ENCODE peak calls at places on chromosomes 2 and 18, in six cellular contexts. D is body of pancreas, I is upper lobe of left lung, S is activated B cell treated with CpG ODN at 0.5 μM for 24 hours, J is left lung, M is heart left ventricle. P is an unnamed sample.

GRCh38 chr2:181372656-181373055 is 84.5 kb upstream of the ITGA4 start:
- ATAC-seq in I (no peak), J (no peak), D (no peak), S (no peak), M (no peak), P (no peak)

GRCh38 chr18:59707306-59707705 is 10.1 kb upstream of the CCBE1 start:
- ATAC-seq in M (no peak), S (no peak), D (no peak), I (no peak), J (peak), P (no peak)

GRCh38 chr2:153663371-153663770 is 184.8 kb upstream of the RPRM start:
- ATAC-seq in M (no peak), D (no peak), I (no peak), S (no peak), J (no peak), P (no peak)

GRCh38 chr2:42567806-42568429 is 514 bp upstream of the MTA3 start:
- ATAC-seq in J (peak), D (peak), S (peak), M (peak), I (peak), P (peak)

GRCh38 chr2:199989822-199990221 is 34.4 kb downstream of the MAIP1 start:
- ATAC-seq in D (no peak), M (no peak), I (no peak), J (no peak), S (no peak), P (no peak)

GRCh38 chr2:55223958-55224760 is 7.9 kb downstream of the CLHC1 start:
- ATAC-seq in D (no peak), J (no peak), S (no peak), M (peak), I (peak), P (no peak)

GRCh38 chr2:134764164-134764563 is 45.4 kb upstream of the TMEM163 start:
- ATAC-seq in D (peak), J (no peak), S (no peak), M (no peak), I (no peak), P (no peak)

GRCh38 chr2:168565112-168565511 is 109.0 kb downstream of the CERS6 start:
- ATAC-seq in J (no peak), I (no peak), M (no peak), S (no peak), D (no peak), P (no peak)

GRCh38 chr2:138787053-138787666 is 7.0 kb upstream of the NXPH2 start:
- ATAC-seq in I (peak), S (no peak), D (peak), M (no peak), J (peak), P (no peak)

GRCh38 chr2:227804970-227805369 is 8.7 kb upstream of the CCL20 start:
- ATAC-seq in D (no peak), J (no peak), I (peak), M (no peak), S (no peak), P (no peak)

GRCh38 chr2:38643021-38643671 is 22.8 kb upstream of the GALM start:
- ATAC-seq in M (no peak), S (no peak), D (no peak), I (no peak), J (no peak), P (no peak)

GRCh38 chr2:211898697-211899096 is 639.9 kb downstream of the ERBB4 start:
- ATAC-seq in S (no peak), D (no peak), I (no peak), M (peak), J (no peak), P (no peak)

GRCh38 chr18:45619826-45620201 is 4.5 kb downstream of the SLC14A2 start:
- ATAC-seq in J (no peak), D (no peak), I (peak), M (no peak), S (no peak), P (peak)

GRCh38 chr18:74454279-74454741 is 2.8 kb downstream of the DIPK1C start:
- ATAC-seq in I (no peak), M (no peak), J (no peak), S (no peak), D (no peak), P (no peak)

GRCh38 chr2:132475615-132476014 is 59.0 kb downstream of the GPR39 start:
- ATAC-seq in M (no peak), S (no peak), D (no peak), I (no peak), J (no peak), P (no peak)

GRCh38 chr2:183998041-183998796 is 600.1 kb upstream of the ZNF804A start:
- ATAC-seq in I (no peak), M (no peak), J (no peak), D (peak), S (peak), P (no peak)

GRCh38 chr2:3184167-3184566 is 193.5 kb downstream of the EIPR1 start:
- ATAC-seq in M (peak), I (no peak), S (no peak), D (no peak), J (no peak), P (no peak)

GRCh38 chr18:21191596-21192307 is 50.3 kb upstream of the GREB1L start:
- ATAC-seq in I (peak), J (peak), S (no peak), D (no peak), M (peak), P (peak)

GRCh38 chr2:206368484-206368883 is 74.8 kb upstream of the ADAM23 start:
- ATAC-seq in D (no peak), J (no peak), M (peak), S (no peak), I (no peak), P (no peak)

GRCh38 chr2:223589901-223590300 is 12.3 kb downstream of the SCG2 start:
- ATAC-seq in J (no peak), S (no peak), M (no peak), I (no peak), D (no peak), P (no peak)

GRCh38 chr2:241636182-241636982 is 576 bp downstream of the THAP4 start:
- ATAC-seq in M (peak), S (peak), J (peak), I (peak), D (peak), P (peak)

GRCh38 chr18:54284535-54284934 is 15.2 kb downstream of the POLI start:
- ATAC-seq in S (no peak), J (no peak), M (no peak), I (no peak), D (no peak), P (no peak)

GRCh38 chr2:227324671-227325055 is 388 bp upstream of the MFF start:
- ATAC-seq in J (peak), D (peak), S (no peak), I (peak), M (peak), P (peak)

GRCh38 chr2:216464104-216464720 is 34.4 kb upstream of the RPL37A start:
- ATAC-seq in S (no peak), J (no peak), M (peak), I (no peak), D (no peak), P (no peak)

GRCh38 chr2:239792649-239793010 is 232.5 kb downstream of the NDUFA10 start:
- ATAC-seq in M (no peak), S (no peak), D (no peak), J (no peak), I (no peak), P (no peak)

GRCh38 chr2:38171208-38171858 is 95.4 kb upstream of the CYP1B1 start:
- ATAC-seq in D (no peak), S (no peak), M (peak), I (no peak), J (no peak), P (no peak)

GRCh38 chr2:238313289-238313990 is 6.9 kb upstream of the TRAF3IP1 start:
- ATAC-seq in I (no peak), S (no peak), D (no peak), J (no peak), M (no peak), P (no peak)

GRCh38 chr18:63505566-63506335 is 29.0 kb downstream of the SERPINB5 start:
- ATAC-seq in S (no peak), I (peak), M (no peak), J (no peak), D (no peak), P (no peak)

GRCh38 chr2:218722419-218722818 is 11.8 kb downstream of the TTLL4 start:
- ATAC-seq in M (no peak), J (no peak), I (no peak), D (no peak), S (no peak), P (no peak)

GRCh38 chr2:118774458-118775133 is 72.9 kb downstream of the EN1 start:
- ATAC-seq in D (peak), S (no peak), M (peak), J (peak), I (peak), P (no peak)

GRCh38 chr2:41994177-41994576 is 53.6 kb upstream of the PKDCC start:
- ATAC-seq in D (no peak), M (no peak), J (peak), I (peak), S (no peak), P (peak)

GRCh38 chr2:191557841-191558240 is 120.1 kb upstream of the NABP1 start:
- ATAC-seq in M (no peak), I (no peak), J (no peak), S (no peak), D (no peak), P (no peak)

GRCh38 chr18:71727909-71728308 is 816.2 kb downstream of the CBLN2 start:
- ATAC-seq in I (no peak), M (no peak), S (no peak), D (no peak), J (no peak), P (no peak)

GRCh38 chr2:10271509-10271908 is 31.2 kb upstream of the HPCAL1 start:
- ATAC-seq in M (no peak), I (no peak), J (no peak), S (no peak), D (no peak), P (no peak)

GRCh38 chr2:129801575-129801974 is 177.9 kb upstream of the RAB6C start:
- ATAC-seq in I (no peak), S (no peak), D (no peak), M (no peak), J (no peak), P (no peak)

GRCh38 chr18:63977040-63977439 is 7.2 kb downstream of the SERPINB8 start:
- ATAC-seq in S (no peak), I (no peak), J (no peak), D (no peak), M (no peak), P (no peak)

GRCh38 chr18:58051765-58052460 is 7.9 kb downstream of the NEDD4L start:
- ATAC-seq in I (no peak), J (peak), S (peak), D (peak), M (no peak), P (no peak)

GRCh38 chr18:66638856-66639621 is 35.1 kb upstream of the CDH19 start:
- ATAC-seq in J (peak), D (no peak), S (no peak), M (no peak), I (peak), P (no peak)

GRCh38 chr2:178804791-178805190 is 2.4 kb downstream of the TTN start:
- ATAC-seq in J (no peak), M (peak), S (peak), D (no peak), I (no peak), P (no peak)

GRCh38 chr18:58473071-58473470 is 155.8 kb downstream of the ALPK2 start:
- ATAC-seq in M (no peak), J (no peak), I (no peak), S (no peak), D (no peak), P (no peak)

GRCh38 chr2:224948005-224948404 is 94.3 kb downstream of the DOCK10 start:
- ATAC-seq in S (no peak), I (no peak), D (no peak), M (no peak), J (no peak), P (no peak)

GRCh38 chr2:224946911-224947310 is 95.4 kb downstream of the DOCK10 start:
- ATAC-seq in J (peak), D (no peak), I (peak), S (peak), M (no peak), P (no peak)

GRCh38 chr2:224951723-224952481 is 90.4 kb downstream of the DOCK10 start:
- ATAC-seq in S (no peak), M (no peak), D (no peak), J (no peak), I (no peak), P (no peak)

GRCh38 chr2:224947566-224947965 is 94.7 kb downstream of the DOCK10 start:
- ATAC-seq in J (no peak), M (no peak), S (no peak), I (no peak), D (no peak), P (no peak)

DNA sequence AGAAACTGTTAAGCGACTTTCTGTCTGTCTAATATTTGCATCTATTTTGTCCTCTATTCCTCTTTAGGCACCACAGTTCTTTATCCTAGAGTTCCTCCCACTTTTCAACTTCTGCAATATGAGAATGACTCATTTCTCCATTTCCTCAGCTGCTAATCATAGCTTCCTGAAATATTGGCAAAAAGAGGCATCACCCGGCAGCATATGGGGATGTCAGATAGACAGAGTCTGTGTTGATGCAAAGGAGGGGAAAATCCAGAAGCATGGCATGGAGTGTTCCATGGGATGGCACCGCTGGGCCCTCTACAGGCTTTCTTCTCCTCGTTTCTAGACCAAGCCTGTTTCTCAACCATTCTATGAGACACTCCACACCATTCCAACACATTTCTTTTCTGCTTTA is 93.4 kb downstream of the DOCK10 start:
- ATAC-seq in I (peak), J (peak), D (no peak), M (peak), S (no peak), P (peak)
- TF ChIP-seq CTCF in I (no peak), J (no peak), D (no peak), M (no peak), S (no peak), P (no peak)

DNA sequence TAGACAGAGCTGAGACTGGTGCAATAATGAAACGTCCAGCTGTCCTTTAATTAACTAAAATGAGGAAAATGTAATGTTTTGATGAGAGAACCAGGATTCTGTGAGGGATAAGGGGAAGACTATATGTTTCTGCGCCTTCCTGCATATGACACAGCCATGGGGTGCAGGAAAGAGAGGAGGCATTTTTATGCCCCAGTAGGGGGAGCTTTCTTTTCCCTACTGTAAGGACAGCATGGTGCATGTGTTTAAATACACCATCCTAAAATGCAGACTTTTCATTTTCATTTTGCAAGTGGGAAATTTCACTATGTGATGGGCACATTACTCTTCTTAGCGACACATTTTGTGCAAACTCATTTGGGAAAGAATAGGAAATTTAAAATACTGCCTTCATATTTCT is 446.1 kb downstream of the ARHGAP15 start:
- ATAC-seq in D (no peak), J (peak), M (no peak), S (no peak), I (no peak), P (no peak)
- TF ChIP-seq CTCF in D (no peak), J (no peak), M (no peak), S (no peak), I (no peak), P (no peak)

GRCh38 chr2:26561918-26562810 is 79.0 kb downstream of the CIB4 start:
- ATAC-seq in S (no peak), D (peak), I (peak), M (peak), J (peak), P (peak)
- TF ChIP-seq CTCF in S (no peak), D (peak), I (peak), M (peak), J (no peak), P (peak)

GRCh38 chr18:30376515-30376914 is 666.0 kb downstream of the DSC3 start:
- ATAC-seq in S (no peak), I (no peak), J (no peak), M (no peak), D (no peak), P (no peak)
- TF ChIP-seq CTCF in S (no peak), I (no peak), J (no peak), M (no peak), D (no peak), P (no peak)

GRCh38 chr2:62016957-62017356 is 111.5 kb downstream of the COMMD1 start:
- ATAC-seq in M (no peak), J (no peak), S (no peak), D (no peak), I (no peak), P (no peak)

GRCh38 chr2:62010632-62011276 is 105.3 kb downstream of the COMMD1 start:
- ATAC-seq in D (no peak), M (no peak), S (no peak), J (no peak), I (no peak), P (no peak)

GRCh38 chr2:62014102-62014501 is 108.6 kb downstream of the COMMD1 start:
- ATAC-seq in S (no peak), J (peak), D (peak), I (peak), M (peak), P (peak)
- TF ChIP-seq CTCF in S (no peak), J (no peak), D (no peak), I (no peak), M (peak), P (peak)

GRCh38 chr18:48590678-48591077 is 51.8 kb downstream of the CTIF start:
- ATAC-seq in I (peak), D (no peak), S (no peak), M (peak), J (peak), P (peak)
- TF ChIP-seq CTCF in I (no peak), D (no peak), S (no peak), M (no peak), J (no peak), P (no peak)

GRCh38 chr18:14974576-14974975 is 226.6 kb downstream of the ANKRD30B start:
- ATAC-seq in J (peak), I (no peak), M (no peak), D (no peak), S (no peak), P (no peak)

GRCh38 chr18:14971461-14972185 is 223.7 kb downstream of the ANKRD30B start:
- ATAC-seq in S (no peak), D (no peak), J (peak), I (no peak), M (no peak), P (no peak)

GRCh38 chr18:14976736-14977430 is 228.9 kb downstream of the ANKRD30B start:
- ATAC-seq in I (no peak), M (no peak), S (no peak), J (no peak), D (no peak), P (no peak)

GRCh38 chr18:14975431-14975830 is 227.5 kb downstream of the ANKRD30B start:
- ATAC-seq in M (no peak), S (no peak), D (no peak), J (no peak), I (no peak), P (no peak)

GRCh38 chr18:14974088-14974487 is 226.1 kb downstream of the ANKRD30B start:
- ATAC-seq in I (no peak), M (no peak), J (no peak), D (no peak), S (no peak), P (no peak)
- TF ChIP-seq CTCF in I (no peak), M (no peak), J (no peak), D (no peak), S (no peak), P (no peak)

GRCh38 chr2:26244479-26245230 is at the start of the genes HADHA and HADHB:
- ATAC-seq in D (peak), J (peak), I (peak), S (peak), M (peak), P (peak)
- TF ChIP-seq CTCF in D (no peak), J (no peak), I (peak), S (no peak), M (peak), P (peak)

P was measured in gastroesophageal sphincter.